ENCODE peak calls at places on chromosomes 1 and 21, in six cellular contexts. E is dorsolateral prefrontal cortex; P is epithelial cell of prostate; Y is NCI-H774; I is G401; B is effector memory CD8-positive, alpha-beta T cell. K is an unnamed sample.

GRCh38 chr1:163720294-163720693 is 398.5 kb downstream of the NUF2 start:
- DNase-seq in E (no peak), P (no peak), Y (no peak), I (no peak), B (no peak), K (no peak)

GRCh38 chr1:20371411-20371810 is 80.7 kb downstream of the VWA5B1 start:
- DNase-seq in E (no peak), P (no peak), Y (no peak), I (no peak), B (no peak), K (no peak)

GRCh38 chr21:44485254-44485793 is 30.0 kb downstream of the LRRC3 start:
- DNase-seq in E (no peak), P (no peak), Y (peak; percentile 45), I (no peak), B (no peak), K (peak; percentile 27)

GRCh38 chr1:52348704-52349301 is 17.2 kb downstream of the CC2D1B start:
- DNase-seq in E (peak; percentile 76), P (no peak), Y (peak; percentile 3), I (peak; percentile 39), B (no peak), K (no peak)

GRCh38 chr1:4130096-4130495 is 230.0 kb upstream of the C1orf174 start:
- DNase-seq in E (no peak), P (no peak), Y (no peak), I (no peak), B (no peak), K (no peak)

GRCh38 chr1:155729031-155729898 is 40.4 kb downstream of the DAP3 start:
- DNase-seq in E (peak; percentile 52), P (peak; percentile 12), Y (peak; percentile 22), I (peak; percentile 61), B (peak; percentile 17), K (peak; percentile 14)

GRCh38 chr1:14850563-14850962 is 252.1 kb downstream of the KAZN start:
- DNase-seq in E (no peak), P (no peak), Y (no peak), I (peak; percentile 71), B (no peak), K (no peak)

GRCh38 chr21:46077674-46078101 is 20.2 kb upstream of the COL6A2 start:
- DNase-seq in E (peak; percentile 21), P (no peak), Y (no peak), I (no peak), B (no peak), K (peak; percentile 36)

GRCh38 chr1:216929870-216930582 is 206.8 kb upstream of the ESRRG start:
- DNase-seq in E (no peak), P (peak; percentile 60), Y (no peak), I (no peak), B (no peak), K (no peak)

GRCh38 chr1:11496551-11497080 is 17.7 kb downstream of the DISP3 start:
- DNase-seq in E (no peak), P (no peak), Y (no peak), I (no peak), B (no peak), K (no peak)

GRCh38 chr1:107123741-107124140 is 17.1 kb upstream of the NTNG1 start:
- DNase-seq in E (no peak), P (no peak), Y (no peak), I (no peak), B (no peak), K (no peak)

GRCh38 chr1:200029035-200029623 is 1.6 kb downstream of the NR5A2 start:
- DNase-seq in E (no peak), P (no peak), Y (peak; percentile 79), I (no peak), B (no peak), K (no peak)

GRCh38 chr1:154832384-154832783 is 37.7 kb downstream of the KCNN3 start:
- DNase-seq in E (no peak), P (no peak), Y (no peak), I (no peak), B (no peak), K (no peak)

GRCh38 chr1:87202922-87203655 is 125.6 kb upstream of the LMO4 start:
- DNase-seq in E (no peak), P (no peak), Y (no peak), I (no peak), B (no peak), K (no peak)

GRCh38 chr1:16396591-16396990 is 29.5 kb downstream of the SZRD1 start:
- DNase-seq in E (peak; percentile 41), P (peak; percentile 92), Y (no peak), I (peak; percentile 57), B (no peak), K (no peak)

GRCh38 chr1:53617382-53618217 is 121.4 kb downstream of the GLIS1 start:
- DNase-seq in E (peak; percentile 26), P (no peak), Y (no peak), I (no peak), B (no peak), K (no peak)

GRCh38 chr1:155940993-155941844 is at the start of gene RXFP4:
- DNase-seq in E (no peak), P (no peak), Y (no peak), I (peak; percentile 36), B (no peak), K (no peak)

GRCh38 chr1:30525980-30526651 is 197.3 kb downstream of the MATN1 start:
- DNase-seq in E (no peak), P (no peak), Y (no peak), I (no peak), B (no peak), K (no peak)

GRCh38 chr21:38487906-38488639 is 10.2 kb downstream of the ERG start:
- DNase-seq in E (no peak), P (no peak), Y (peak; percentile 84), I (no peak), B (no peak), K (no peak)

GRCh38 chr1:221279146-221279545 is 399.9 kb downstream of the HLX start:
- DNase-seq in E (no peak), P (no peak), Y (no peak), I (no peak), B (no peak), K (no peak)

GRCh38 chr1:15410884-15411245 is 1.2 kb downstream of the EFHD2 start:
- DNase-seq in E (no peak), P (no peak), Y (no peak), I (no peak), B (peak; percentile 20), K (no peak)

GRCh38 chr1:13487143-13487868 is 26.5 kb downstream of the LRRC38 start:
- DNase-seq in E (no peak), P (no peak), Y (no peak), I (no peak), B (no peak), K (no peak)

GRCh38 chr1:18957136-18957521 is 653 bp upstream of the IFFO2 start:
- DNase-seq in E (no peak), P (no peak), Y (no peak), I (no peak), B (no peak), K (no peak)

GRCh38 chr1:200041337-200042118 is 14.0 kb downstream of the NR5A2 start:
- DNase-seq in E (no peak), P (no peak), Y (no peak), I (no peak), B (no peak), K (no peak)

K was measured in CD8-positive, alpha-beta memory T cell.